ENCODE peak calls at places on chromosomes 16 and 17, in five cellular contexts. T is glutamatergic neuron, G is WTC11, L is WERI-Rb-1, B is MM.1S. O is an unnamed sample.

GRCh38 chr17:45021607-45022287 is 29.7 kb downstream of the DCAKD start:
- DNase-seq in T (peak), G (peak), L (peak), B (peak), O (peak)

GRCh38 chr16:69724414-69724873 is 1.9 kb downstream of the NQO1 start:
- DNase-seq in T (no peak), G (no peak), L (no peak), B (no peak), O (no peak)

GRCh38 chr17:82892869-82893565 is 53.2 kb upstream of the ZNF750 start:
- DNase-seq in T (no peak), G (no peak), L (no peak), B (no peak), O (no peak)

GRCh38 chr17:5669191-5669590 is 84.9 kb upstream of the NLRP1 start:
- DNase-seq in T (no peak), G (no peak), L (no peak), B (no peak), O (no peak)

GRCh38 chr16:20906225-20906870 is 5.8 kb downstream of the LYRM1 start:
- DNase-seq in T (no peak), G (no peak), L (no peak), B (no peak), O (no peak)

GRCh38 chr17:10119203-10120112 is 78.9 kb downstream of the GAS7 start:
- DNase-seq in T (no peak), G (no peak), L (no peak), B (peak), O (no peak)

GRCh38 chr16:72009779-72010178 is 1.2 kb downstream of the DHODH start:
- DNase-seq in T (no peak), G (no peak), L (no peak), B (no peak), O (no peak)

GRCh38 chr16:57754354-57755060 is 18.9 kb downstream of the KATNB1 start:
- DNase-seq in T (no peak), G (no peak), L (peak), B (no peak), O (no peak)

GRCh38 chr17:45432405-45433113 is at the start of gene ARHGAP27:
- DNase-seq in T (no peak), G (peak), L (no peak), B (peak), O (no peak)

GRCh38 chr16:68093816-68094613 is 8.8 kb downstream of the NFATC3 start:
- DNase-seq in T (no peak), G (no peak), L (no peak), B (peak), O (no peak)

GRCh38 chr17:28946239-28946638 is 5.1 kb downstream of the PHF12 start:
- DNase-seq in T (no peak), G (no peak), L (no peak), B (no peak), O (no peak)

GRCh38 chr17:59038734-59039133 is 67.9 kb downstream of the TRIM37 start:
- DNase-seq in T (no peak), G (no peak), L (no peak), B (no peak), O (no peak)

GRCh38 chr16:79834720-79835119 is 234.2 kb upstream of the MAF start:
- DNase-seq in T (no peak), G (no peak), L (no peak), B (no peak), O (no peak)

GRCh38 chr17:16456770-16457316 is 35.1 kb downstream of the LRRC75A start:
- DNase-seq in T (peak), G (no peak), L (no peak), B (no peak), O (no peak)

GRCh38 chr17:43526886-43527648 is 19.1 kb downstream of the ETV4 start:
- DNase-seq in T (no peak), G (no peak), L (no peak), B (no peak), O (no peak)

GRCh38 chr17:11221721-11222120 is 19.3 kb upstream of the SHISA6 start:
- DNase-seq in T (no peak), G (no peak), L (no peak), B (no peak), O (no peak)

GRCh38 chr17:57242148-57242547 is 14.2 kb upstream of the MSI2 start:
- DNase-seq in T (peak), G (no peak), L (peak), B (no peak), O (no peak)

GRCh38 chr17:73865825-73866224 is 221.6 kb upstream of the SDK2 start:
- DNase-seq in T (no peak), G (no peak), L (no peak), B (no peak), O (no peak)

GRCh38 chr16:71537643-71538042 is 11.4 kb downstream of the CHST4 start:
- DNase-seq in T (peak), G (peak), L (peak), B (peak), O (no peak)

GRCh38 chr17:40539711-40540411 is 25.4 kb downstream of the CCR7 start:
- DNase-seq in T (no peak), G (no peak), L (no peak), B (no peak), O (no peak)

GRCh38 chr17:933168-934083 is 46.1 kb downstream of the NXN start:
- DNase-seq in T (no peak), G (no peak), L (no peak), B (no peak), O (no peak)

GRCh38 chr17:60134396-60135159 is 15.2 kb upstream of the CA4 start:
- DNase-seq in T (no peak), G (no peak), L (peak), B (no peak), O (no peak)

GRCh38 chr17:56679148-56679766 is 85.8 kb downstream of the NOG start:
- DNase-seq in T (peak), G (no peak), L (no peak), B (peak), O (no peak)

GRCh38 chr17:78904371-78904770 is 1.4 kb upstream of the CEP295NL start:
- DNase-seq in T (no peak), G (no peak), L (no peak), B (no peak), O (no peak)

GRCh38 chr16:17403859-17404545 is 66.8 kb downstream of the XYLT1 start:
- DNase-seq in T (no peak), G (no peak), L (no peak), B (no peak), O (no peak)

GRCh38 chr16:73063284-73063733 is 15.4 kb upstream of the ZFHX3 start:
- DNase-seq in T (no peak), G (no peak), L (no peak), B (no peak), O (no peak)

DNA sequence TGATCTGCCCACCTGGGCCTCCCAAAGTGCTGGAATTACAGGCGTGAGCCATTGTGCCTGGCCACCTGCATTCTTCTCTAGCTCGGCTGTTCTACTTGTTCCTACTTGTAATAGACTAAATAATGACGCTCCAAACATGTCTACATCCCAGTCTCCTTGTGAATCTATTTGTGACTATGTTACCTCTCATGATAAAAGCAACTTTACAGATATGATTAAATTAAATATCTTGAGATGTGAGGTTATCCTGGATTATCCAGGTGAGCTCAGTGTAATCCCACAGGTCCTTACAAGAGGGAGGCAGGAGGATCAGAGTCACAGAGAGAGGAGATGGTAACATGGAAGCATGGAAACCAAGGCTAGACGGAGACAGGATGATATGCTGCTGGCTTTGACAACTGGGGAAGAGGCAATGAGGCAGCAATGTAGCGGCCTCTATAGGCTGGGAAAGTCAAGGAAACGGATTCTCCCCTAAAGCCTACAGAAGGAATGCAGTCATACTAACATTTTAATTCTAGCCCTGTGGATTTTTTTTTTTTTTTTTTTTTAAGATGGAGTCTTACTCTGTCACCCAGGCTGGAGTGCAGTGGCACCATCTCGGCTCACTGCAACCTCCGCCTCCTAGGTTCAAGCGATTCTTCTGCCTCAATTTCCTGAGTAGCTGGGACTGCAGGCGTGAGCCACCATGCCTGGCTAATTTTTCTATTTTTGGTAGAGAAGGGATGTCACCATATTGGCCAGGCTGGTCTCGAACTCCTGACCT is 5.0 kb upstream of the LASP1 start:
- DNase-seq in T (no peak), G (no peak), L (no peak), B (no peak), O (no peak)
- TF ChIP-seq CTCF in T (no peak), G (no peak), L (peak), B (no peak), O (no peak)

DNA sequence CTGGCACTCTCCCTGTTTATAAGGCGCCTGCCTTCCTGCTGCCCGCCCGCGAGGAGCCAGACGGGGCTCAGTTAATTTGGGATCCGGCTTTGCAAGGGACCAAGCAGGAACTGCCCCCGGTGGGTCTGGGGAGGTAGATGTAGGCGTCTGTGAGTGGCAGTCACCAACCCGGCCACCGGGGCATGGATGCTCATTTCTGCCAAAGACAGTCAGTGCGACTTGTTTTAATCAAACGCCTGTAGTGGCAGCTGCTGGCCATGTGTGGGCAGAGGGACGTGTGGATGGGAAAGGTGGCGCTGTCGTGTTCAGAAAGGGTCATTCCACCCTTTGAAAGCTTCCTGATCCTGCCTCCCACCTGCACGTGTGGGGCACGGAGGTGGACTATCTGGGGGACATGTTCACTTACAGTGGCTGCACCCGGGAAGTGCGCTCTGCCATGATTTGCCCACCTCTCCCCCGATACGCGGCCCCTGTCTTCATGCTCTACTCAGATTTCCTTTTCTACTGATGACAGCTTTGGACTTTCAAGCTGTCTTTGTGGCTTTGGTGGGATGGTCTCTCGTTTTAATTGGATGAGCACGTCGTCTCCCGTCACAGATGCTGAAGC is 60.3 kb upstream of the CIBAR2 start:
- DNase-seq in T (peak), G (peak), L (peak), B (no peak), O (no peak)
- TF ChIP-seq CTCF in T (no peak), G (no peak), L (peak), B (no peak), O (no peak)

DNA sequence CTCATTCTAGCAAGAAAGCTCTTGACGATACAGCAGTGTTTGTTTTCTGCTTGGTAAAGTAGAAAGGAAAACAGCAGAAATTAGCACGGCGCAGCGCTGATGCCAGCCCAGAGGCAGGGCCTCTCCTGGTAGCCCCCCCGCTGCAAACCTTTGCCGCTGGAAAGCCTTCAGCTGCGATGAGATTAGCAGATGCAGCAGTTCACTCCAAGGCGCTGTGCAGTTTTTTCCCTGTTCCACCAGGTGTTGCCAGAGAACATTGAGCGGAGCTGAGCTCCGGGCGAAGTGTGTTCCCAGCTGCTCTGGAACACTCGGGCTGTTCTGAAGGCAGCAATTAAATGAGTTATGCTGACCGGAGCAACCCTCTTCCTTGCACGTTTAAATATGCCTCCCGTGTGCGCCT is 72.5 kb downstream of the RBFOX1 start:
- DNase-seq in T (peak), G (no peak), L (peak), B (no peak), O (no peak)
- TF ChIP-seq CTCF in T (peak), G (no peak), L (peak), B (no peak), O (no peak)

DNA sequence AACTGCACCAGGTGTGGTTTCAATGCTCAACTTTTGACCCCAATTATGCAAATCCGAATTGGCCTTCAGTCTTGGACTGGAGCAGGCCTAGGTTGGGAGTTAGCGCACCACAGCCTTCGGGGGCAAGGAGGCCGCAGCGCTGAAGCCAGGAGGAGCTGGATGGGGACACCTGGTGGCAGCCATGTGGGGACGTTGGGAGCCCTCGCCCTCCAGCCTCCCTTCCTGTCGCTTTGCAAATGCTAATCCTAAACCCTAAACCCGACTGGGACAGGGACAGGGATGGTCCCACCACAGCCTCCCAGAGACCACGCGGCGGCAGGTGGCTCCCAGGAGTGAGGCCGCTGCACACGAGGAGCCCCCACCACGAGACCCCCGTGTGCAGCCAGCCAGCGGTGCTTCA is 58.7 kb downstream of the KLHDC4 start:
- DNase-seq in T (peak), G (peak), L (peak), B (no peak), O (no peak)
- TF ChIP-seq CTCF in T (no peak), G (no peak), L (peak), B (no peak), O (no peak)

GRCh38 chr16:1345651-1346421 is 5.8 kb downstream of the TSR3 start:
- DNase-seq in T (no peak), G (no peak), L (no peak), B (no peak), O (no peak)

GRCh38 chr16:1347962-1348361 is 3.7 kb downstream of the TSR3 start:
- DNase-seq in T (no peak), G (no peak), L (no peak), B (no peak), O (no peak)

GRCh38 chr16:1345087-1345486 is 6.6 kb downstream of the TSR3 start:
- DNase-seq in T (peak), G (no peak), L (no peak), B (no peak), O (no peak)

GRCh38 chr16:1347286-1347855 is 4.3 kb downstream of the TSR3 start:
- DNase-seq in T (no peak), G (no peak), L (no peak), B (no peak), O (no peak)

GRCh38 chr16:1346422-1347285 is 5.0 kb downstream of the TSR3 start:
- DNase-seq in T (no peak), G (no peak), L (peak), B (no peak), O (no peak)
- TF ChIP-seq CTCF in T (no peak), G (no peak), L (peak), B (no peak), O (no peak)

GRCh38 chr16:65964752-65965151 is 401.7 kb upstream of the CDH5 start:
- DNase-seq in T (no peak), G (peak), L (no peak), B (no peak), O (no peak)
- TF ChIP-seq CTCF in T (no peak), G (no peak), L (peak), B (no peak), O (no peak)

DNA sequence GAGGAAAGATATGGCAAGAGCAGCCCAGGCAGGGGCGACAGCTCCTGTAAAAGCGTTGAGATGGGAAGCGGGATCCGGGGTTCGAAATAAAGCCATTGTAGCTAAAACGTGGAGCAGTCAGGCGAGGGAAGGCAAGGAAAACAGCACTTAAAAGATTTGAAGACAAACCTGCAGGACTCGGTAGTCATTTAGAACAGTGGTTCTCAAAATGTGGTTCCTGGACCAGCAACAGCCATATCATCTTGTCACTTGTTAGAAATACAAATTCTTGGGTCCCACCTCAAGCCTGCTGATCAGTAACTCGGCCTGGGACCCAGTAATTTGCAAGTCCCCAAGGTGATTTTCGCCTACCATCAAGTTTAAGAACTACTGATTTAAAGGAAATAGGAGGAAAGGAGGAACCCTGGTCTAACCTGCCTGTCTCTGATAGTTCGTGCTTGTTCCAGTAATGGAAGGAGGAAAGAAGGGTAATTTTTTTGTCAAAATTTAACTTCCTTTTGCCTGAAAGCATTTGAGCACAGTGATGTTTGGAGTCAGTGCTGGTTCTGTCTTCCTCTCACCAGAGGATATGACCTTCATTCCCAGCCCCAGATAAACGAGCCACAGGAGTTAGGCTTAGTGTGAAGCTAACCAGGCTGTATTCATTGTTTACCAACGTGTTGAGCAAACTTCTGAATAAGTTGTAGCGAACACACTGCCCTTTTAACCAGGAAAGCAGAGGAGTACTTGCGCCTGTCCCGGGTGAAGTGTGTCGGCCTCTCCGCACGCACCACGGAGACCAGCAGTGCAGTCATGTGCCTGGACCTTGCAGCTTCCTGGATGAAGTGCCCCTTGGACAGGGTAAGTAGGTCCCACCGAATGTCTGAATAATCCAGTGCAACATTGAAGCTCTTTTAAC is 1.1 kb downstream of the ORC6 start:
- DNase-seq in T (peak), G (no peak), L (no peak), B (peak), O (no peak)
- TF ChIP-seq CTCF in T (no peak), G (no peak), L (no peak), B (no peak), O (no peak)

GRCh38 chr17:7486181-7486580 is 2.0 kb downstream of the POLR2A start:
- DNase-seq in T (no peak), G (no peak), L (no peak), B (no peak), O (no peak)

GRCh38 chr17:7483238-7484066 is 714 bp upstream of the POLR2A start:
- DNase-seq in T (peak), G (peak), L (peak), B (peak), O (peak)

GRCh38 chr17:7484067-7484963 is at the start of gene POLR2A:
- DNase-seq in T (peak), G (peak), L (peak), B (peak), O (peak)

GRCh38 chr17:7490144-7490543 is 6.0 kb downstream of the POLR2A start:
- DNase-seq in T (no peak), G (no peak), L (no peak), B (no peak), O (no peak)

DNA sequence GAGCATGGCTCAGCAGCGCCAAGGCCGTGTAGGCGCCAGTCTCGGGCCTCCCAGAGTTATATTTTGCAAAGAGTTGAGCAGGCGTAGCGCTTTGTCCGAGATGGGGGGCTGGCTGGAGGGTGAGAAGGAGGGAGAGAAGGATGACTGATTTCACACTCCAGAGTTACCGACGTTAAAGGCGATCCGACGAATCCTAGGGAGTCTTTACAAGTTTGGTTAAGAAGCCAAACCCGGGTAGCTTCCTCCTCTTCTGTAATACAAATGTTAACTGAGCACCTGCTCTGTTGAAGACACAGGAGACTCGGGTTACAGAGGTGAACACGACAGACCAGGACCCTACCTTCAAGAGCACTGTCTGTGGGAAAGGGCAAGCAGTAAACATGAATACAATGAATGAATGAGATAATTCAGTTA is 805 bp downstream of the POLR2A start:
- DNase-seq in T (no peak), G (no peak), L (no peak), B (no peak), O (no peak)
- TF ChIP-seq CTCF in T (no peak), G (no peak), L (peak), B (peak), O (no peak)